ENCODE peak calls at places on chromosomes 3 and 15, in eight cellular contexts. Z is psoas muscle, H is WERI-Rb-1, E is GM23338, Y is gastrocnemius medialis, C is transverse colon, V is colonic mucosa, N is AG04450. O is an unnamed sample.

GRCh38 chr3:101849714-101850326 is 506 bp downstream of the NFKBIZ start:
- DNase-seq in Y (no peak), C (peak; percentile 52), E (peak; percentile 49), V (no peak), Z (peak; percentile 72), H (peak; percentile 46), N (no peak), O (no peak)

GRCh38 chr3:50263443-50264388 is 5.2 kb upstream of the SEMA3B start:
- DNase-seq in H (no peak), Z (no peak), Y (no peak), N (no peak), C (no peak), E (no peak), V (no peak), O (no peak)

GRCh38 chr3:137970914-137971831 is 38.8 kb upstream of the CLDN18 start:
- DNase-seq in Z (peak; percentile 78), H (peak; percentile 87), V (peak; percentile 78), C (peak; percentile 74), E (peak; percentile 93), Y (peak; percentile 5), N (peak; percentile 20), O (peak; percentile 72)

GRCh38 chr3:186109897-186110803 is 1.3 kb upstream of the ETV5 start:
- DNase-seq in E (peak; percentile 76), Z (peak; percentile 73), C (no peak), N (no peak), V (peak; percentile 30), H (peak; percentile 30), Y (peak; percentile 43), O (no peak)

GRCh38 chr3:128491900-128492352 is 1.1 kb downstream of the GATA2 start:
- DNase-seq in E (no peak), C (no peak), Y (no peak), N (no peak), Z (no peak), H (no peak), V (no peak), O (no peak)

GRCh38 chr3:4570840-4571621 is 77.9 kb downstream of the ITPR1 start:
- DNase-seq in E (no peak), H (no peak), Y (no peak), V (no peak), N (no peak), C (no peak), Z (no peak), O (no peak)

GRCh38 chr15:39478996-39479395 is 101.9 kb upstream of the THBS1 start:
- DNase-seq in E (no peak), C (no peak), V (no peak), N (no peak), Z (no peak), Y (no peak), H (no peak), O (no peak)

GRCh38 chr3:9508781-9509180 is 44.8 kb downstream of the LHFPL4 start:
- DNase-seq in E (peak; percentile 83), Y (no peak), N (no peak), H (no peak), C (no peak), V (no peak), Z (no peak), O (no peak)

GRCh38 chr3:39469258-39469657 is 1.8 kb downstream of the MOBP start:
- DNase-seq in C (no peak), Z (no peak), E (no peak), H (no peak), V (no peak), N (no peak), Y (no peak), O (no peak)

GRCh38 chr3:58432905-58433304 is 727 bp downstream of the PDHB start:
- DNase-seq in H (no peak), C (no peak), Z (no peak), Y (no peak), N (no peak), E (no peak), V (no peak), O (no peak)
- H3K27ac ChIP-seq in H (peak overlapping the region; percentile 99), C (peak overlapping the region; percentile 91), Z (peak overlapping the region; percentile 97), Y (peak overlapping the region; percentile 91), N (no peak overlapping the region), E (peak overlapping the region; percentile 81), V (peak overlapping the region; percentile 85), O (peak overlapping the region; percentile 82)

GRCh38 chr15:41972341-41973237 is at the start of gene EHD4:
- DNase-seq in V (peak; percentile 99), N (peak; percentile 96), Y (peak; percentile 97), C (peak; percentile 99), Z (peak; percentile 98), H (peak; percentile 98), E (peak; percentile 99), O (peak; percentile 99)
- TF ChIP-seq CTCF in V (no peak), N (peak; percentile 32), Y (peak; percentile 56), C (peak; percentile 39), Z (peak; percentile 36), H (peak; percentile 45), E (peak; percentile 44), O (peak; percentile 64)

GRCh38 chr15:100688549-100689120 is 86.2 kb downstream of the ASB7 start:
- DNase-seq in Z (no peak), H (no peak), N (no peak), Y (no peak), E (no peak), V (no peak), C (no peak), O (no peak)
- H3K27ac ChIP-seq in Z (peak overlapping the region; percentile 36), H (no peak overlapping the region), N (peak overlapping the region; percentile 85), Y (no peak overlapping the region), E (no peak overlapping the region), V (no peak overlapping the region), C (peak overlapping the region; percentile 69), O (peak overlapping the region; percentile 37)

GRCh38 chr15:50418041-50418583 is 6.1 kb upstream of the USP8 start:
- DNase-seq in Y (no peak), V (no peak), Z (no peak), N (no peak), H (no peak), C (no peak), E (no peak), O (no peak)
- TF ChIP-seq CTCF in Y (no peak), V (no peak), Z (no peak), N (no peak), H (no peak), C (no peak), E (no peak), O (no peak)

O was measured in RWPE1.